ENCODE peak calls at places on chromosome 13, in eight cellular contexts. X is T follicular helper cell; B is HCEC 1CT; L is ecto neural progenitor cell; P is activated naive CD8-positive, alpha-beta T cell treated with anti-CD3 and anti-CD28 coated beads, Interleukin-2, amount 50 U/mL, for 24 hours; Z is fibroblast of the conjunctiva; R is omental fat pad; O is CD8-positive, alpha-beta T cell. D is an unnamed sample.

GRCh38 chr13:83845121-83845520 is 37.2 kb downstream of the SLITRK1 start:
- DNase-seq in X (no peak), B (no peak), L (no peak), P (no peak), Z (no peak), R (no peak), O (no peak), D (no peak)

GRCh38 chr13:113058129-113058987 is 47.2 kb upstream of the F7 start:
- DNase-seq in X (no peak), B (no peak), L (no peak), P (no peak), Z (no peak), R (no peak), O (no peak), D (no peak)

GRCh38 chr13:30464496-30465351 is 1.0 kb downstream of the HMGB1 start:
- DNase-seq in X (peak; percentile 76), B (peak; percentile 79), L (peak; percentile 86), P (peak; percentile 75), Z (peak; percentile 55), R (peak; percentile 35), O (peak; percentile 78), D (peak; percentile 84)

GRCh38 chr13:98035373-98035772 is 81.9 kb downstream of the IPO5 start:
- DNase-seq in X (no peak), B (no peak), L (no peak), P (no peak), Z (no peak), R (no peak), O (no peak), D (no peak)

GRCh38 chr13:22498006-22498405 is 682.8 kb upstream of the SGCG start:
- DNase-seq in X (no peak), B (no peak), L (no peak), P (no peak), Z (no peak), R (no peak), O (no peak), D (no peak)

GRCh38 chr13:37134411-37135041 is 29.1 kb upstream of the CSNK1A1L start:
- DNase-seq in X (no peak), B (peak; percentile 88), L (no peak), P (no peak), Z (peak; percentile 31), R (no peak), O (no peak), D (no peak)

GRCh38 chr13:43401364-43401763 is 378.0 kb downstream of the DNAJC15 start:
- DNase-seq in X (no peak), B (no peak), L (no peak), P (no peak), Z (no peak), R (no peak), O (no peak), D (no peak)

GRCh38 chr13:51519839-51520238 is 64.4 kb upstream of the WDFY2 start:
- DNase-seq in X (no peak), B (peak; percentile 71), L (no peak), P (no peak), Z (peak; percentile 58), R (no peak), O (no peak), D (no peak)